ENCODE peak calls at places on chromosome 16, in four cellular contexts. One of them, this sample, is unnamed.

GRCh38 chr16:21226749-21227148 is 6.8 kb upstream of the ANKS4B start:
- DNase-seq in HepG2: no peak
- DNase-seq in GM12878: no peak
- DNase-seq in K562: no peak
- DNase-seq in this sample: no peak

GRCh38 chr16:30724641-30725464 is 23.4 kb upstream of the PHKG2 start:
- DNase-seq in GM12878: no peak
- DNase-seq in HepG2: no peak
- DNase-seq in K562: no peak
- DNase-seq in this sample: no peak

GRCh38 chr16:66070140-66070887 is 296.2 kb upstream of the CDH5 start:
- DNase-seq in K562: no peak
- DNase-seq in HepG2: no peak
- DNase-seq in GM12878: no peak
- DNase-seq in this sample: no peak

GRCh38 chr16:49441366-49441780 is 67.8 kb downstream of the C16orf78 start:
- DNase-seq in HepG2: no peak
- DNase-seq in GM12878: peak; percentile 71
- DNase-seq in K562: no peak
- DNase-seq in this sample: peak; percentile 79

GRCh38 chr16:17392857-17393421 is 77.8 kb downstream of the XYLT1 start:
- DNase-seq in GM12878: no peak
- DNase-seq in HepG2: no peak
- DNase-seq in K562: no peak
- DNase-seq in this sample: peak; percentile 50

GRCh38 chr16:12580809-12581208 is 222.9 kb downstream of the CPPED1 start:
- DNase-seq in K562: no peak
- DNase-seq in GM12878: no peak
- DNase-seq in HepG2: no peak
- DNase-seq in this sample: no peak

GRCh38 chr16:3458278-3458851 is 14.9 kb downstream of the NAA60 start:
- DNase-seq in HepG2: no peak
- DNase-seq in K562: peak; percentile 39
- DNase-seq in GM12878: no peak
- DNase-seq in this sample: peak; percentile 79

GRCh38 chr16:85825326-85825725 is 25.8 kb downstream of the COX4I1 start:
- DNase-seq in HepG2: no peak
- DNase-seq in K562: no peak
- DNase-seq in GM12878: no peak
- DNase-seq in this sample: peak; percentile 45

GRCh38 chr16:88303890-88304819 is 78.6 kb upstream of the ZNF469 start:
- DNase-seq in GM12878: no peak
- DNase-seq in HepG2: peak; percentile 19
- DNase-seq in K562: no peak
- DNase-seq in this sample: no peak

GRCh38 chr16:58384437-58385055 is 7.7 kb upstream of the GINS3 start:
- DNase-seq in K562: no peak
- DNase-seq in HepG2: no peak
- DNase-seq in GM12878: no peak
- DNase-seq in this sample: no peak

GRCh38 chr16:75374388-75374787 is 58.9 kb downstream of the CFDP1 start:
- DNase-seq in GM12878: no peak
- DNase-seq in K562: no peak
- DNase-seq in HepG2: no peak
- DNase-seq in this sample: no peak

GRCh38 chr16:86374603-86375002 is 135.7 kb upstream of the FOXF1 start:
- DNase-seq in K562: no peak
- DNase-seq in GM12878: no peak
- DNase-seq in HepG2: no peak
- DNase-seq in this sample: no peak

GRCh38 chr16:82059983-82060421 is 24.9 kb downstream of the HSD17B2 start:
- DNase-seq in HepG2: peak; percentile 75
- DNase-seq in K562: no peak
- DNase-seq in GM12878: no peak
- DNase-seq in this sample: no peak

GRCh38 chr16:85162478-85163277 is 50.4 kb upstream of the CIBAR2 start:
- DNase-seq in K562: no peak
- DNase-seq in HepG2: no peak
- DNase-seq in GM12878: no peak
- DNase-seq in this sample: no peak

GRCh38 chr16:9706217-9706616 is 476.0 kb downstream of the GRIN2A start:
- DNase-seq in GM12878: no peak
- DNase-seq in K562: peak; percentile 16
- DNase-seq in HepG2: no peak
- DNase-seq in this sample: no peak

GRCh38 chr16:7921360-7921759 is 588.7 kb downstream of the RBFOX1 start:
- DNase-seq in K562: no peak
- DNase-seq in GM12878: no peak
- DNase-seq in HepG2: no peak
- DNase-seq in this sample: peak; percentile 30

GRCh38 chr16:117381-118365 is 20.8 kb downstream of the NPRL3 start:
- DNase-seq in HepG2: peak; percentile 48
- DNase-seq in GM12878: no peak
- DNase-seq in K562: peak; percentile 46
- DNase-seq in this sample: peak; percentile 95

GRCh38 chr16:86479419-86479818 is 30.9 kb upstream of the FOXF1 start:
- DNase-seq in GM12878: no peak
- DNase-seq in HepG2: no peak
- DNase-seq in K562: no peak
- DNase-seq in this sample: no peak

GRCh38 chr16:55294129-55294528 is 29.9 kb upstream of the IRX6 start:
- DNase-seq in K562: peak; percentile 12
- DNase-seq in HepG2: no peak
- DNase-seq in GM12878: no peak
- DNase-seq in this sample: peak; percentile 51

GRCh38 chr16:85902366-85903155 is 3.6 kb downstream of the IRF8 start:
- DNase-seq in GM12878: peak; percentile 92
- DNase-seq in HepG2: no peak
- DNase-seq in K562: no peak
- DNase-seq in this sample: no peak

GRCh38 chr16:75181630-75182029 is 25.3 kb downstream of the CTRB2 start:
- DNase-seq in GM12878: no peak
- DNase-seq in HepG2: no peak
- DNase-seq in K562: no peak
- DNase-seq in this sample: no peak

GRCh38 chr16:30985401-30986128 is 558 bp downstream of the HSD3B7 start:
- DNase-seq in K562: peak; percentile 63
- DNase-seq in HepG2: peak; percentile 86
- DNase-seq in GM12878: no peak
- DNase-seq in this sample: peak; percentile 79

DNA sequence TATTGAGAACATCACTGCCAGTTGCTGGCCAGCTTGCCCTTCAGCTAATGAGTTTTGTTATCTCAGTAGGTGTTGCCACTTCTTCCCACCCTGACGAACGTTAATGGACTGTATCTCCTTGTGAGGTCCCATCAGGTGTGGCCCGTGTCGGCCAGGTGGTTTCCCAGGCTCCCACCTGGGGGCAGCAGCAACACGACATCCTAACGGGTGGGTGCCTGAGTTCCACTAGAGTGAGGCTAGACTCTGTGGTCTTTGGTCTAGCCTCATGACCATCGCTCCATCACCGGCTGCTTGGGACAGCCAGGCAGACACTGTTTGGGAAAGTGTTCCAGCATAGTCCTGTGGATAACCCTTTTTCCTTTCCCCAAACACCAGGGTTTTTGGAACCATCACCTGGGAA is 45.6 kb upstream of the LCMT1 start:
- DNase-seq in HepG2: peak; percentile 15
- DNase-seq in K562: no peak
- DNase-seq in GM12878: no peak
- DNase-seq in this sample: peak; percentile 58
- TF ChIP-seq JUNB in HepG2: no peak
- TF ChIP-seq JUNB in K562: no peak
- TF ChIP-seq JUNB in GM12878: no peak
- TF ChIP-seq JUNB in this sample: no peak

DNA sequence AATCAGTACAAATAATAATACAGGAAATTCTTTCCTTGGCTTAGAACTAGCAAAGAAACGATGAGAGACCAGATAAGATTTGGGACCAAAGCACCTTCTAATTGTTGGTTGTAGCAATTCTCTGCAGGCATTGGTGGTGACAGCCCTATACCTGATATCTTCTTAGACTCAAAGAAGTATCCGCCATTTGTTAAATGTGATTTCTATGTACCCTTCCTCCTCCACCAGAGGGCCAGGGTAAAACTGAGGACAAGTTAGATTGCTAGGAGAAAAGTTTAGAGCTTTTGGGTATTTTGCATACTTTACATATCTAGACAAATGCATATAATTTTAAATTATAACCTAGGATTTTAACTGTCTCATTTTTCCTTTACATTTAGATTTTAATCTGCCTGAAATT is 304.3 kb downstream of the HS3ST4 start:
- DNase-seq in HepG2: no peak
- DNase-seq in GM12878: no peak
- DNase-seq in K562: peak; percentile 10
- DNase-seq in this sample: peak; percentile 41
- TF ChIP-seq CREB1 in HepG2: no peak
- TF ChIP-seq CREB1 in GM12878: no peak
- TF ChIP-seq CREB1 in K562: no peak
- TF ChIP-seq CREB1 in this sample: no peak

GRCh38 chr16:72989203-72989991 is 58.5 kb downstream of the ZFHX3 start:
- DNase-seq in GM12878: no peak
- DNase-seq in HepG2: no peak
- DNase-seq in K562: no peak
- DNase-seq in this sample: no peak
- H3K4me3 ChIP-seq in GM12878: no peak overlapping the region
- H3K4me3 ChIP-seq in HepG2: no peak overlapping the region
- H3K4me3 ChIP-seq in K562: no peak overlapping the region
- H3K4me3 ChIP-seq in this sample: no peak overlapping the region

GRCh38 chr16:54118846-54119245 is 167.7 kb downstream of the IRX3 start:
- DNase-seq in K562: no peak
- DNase-seq in GM12878: no peak
- DNase-seq in HepG2: no peak
- DNase-seq in this sample: no peak
- TF ChIP-seq JUNB in K562: no peak
- TF ChIP-seq JUNB in GM12878: no peak
- TF ChIP-seq JUNB in HepG2: no peak
- TF ChIP-seq JUNB in this sample: no peak

GRCh38 chr16:71693168-71693567 is 31.3 kb downstream of the PHLPP2 start:
- DNase-seq in K562: no peak
- DNase-seq in GM12878: no peak
- DNase-seq in HepG2: no peak
- DNase-seq in this sample: no peak
- TF ChIP-seq CREB1 in K562: no peak
- TF ChIP-seq CREB1 in GM12878: no peak
- TF ChIP-seq CREB1 in HepG2: no peak
- TF ChIP-seq CREB1 in this sample: no peak

GRCh38 chr16:28259091-28259780 is 33.1 kb upstream of the SBK1 start:
- DNase-seq in GM12878: no peak
- DNase-seq in HepG2: no peak
- DNase-seq in K562: no peak
- DNase-seq in this sample: no peak
- H3K4me3 ChIP-seq in GM12878: no peak overlapping the region
- H3K4me3 ChIP-seq in HepG2: no peak overlapping the region
- H3K4me3 ChIP-seq in K562: no peak overlapping the region
- H3K4me3 ChIP-seq in this sample: no peak overlapping the region

GRCh38 chr16:1913327-1914083 is 4.7 kb downstream of the HS3ST6 start:
- DNase-seq in GM12878: no peak
- DNase-seq in HepG2: no peak
- DNase-seq in K562: no peak
- DNase-seq in this sample: no peak
- TF ChIP-seq JUNB in GM12878: no peak
- TF ChIP-seq JUNB in HepG2: no peak
- TF ChIP-seq JUNB in K562: no peak
- TF ChIP-seq JUNB in this sample: no peak

DNA sequence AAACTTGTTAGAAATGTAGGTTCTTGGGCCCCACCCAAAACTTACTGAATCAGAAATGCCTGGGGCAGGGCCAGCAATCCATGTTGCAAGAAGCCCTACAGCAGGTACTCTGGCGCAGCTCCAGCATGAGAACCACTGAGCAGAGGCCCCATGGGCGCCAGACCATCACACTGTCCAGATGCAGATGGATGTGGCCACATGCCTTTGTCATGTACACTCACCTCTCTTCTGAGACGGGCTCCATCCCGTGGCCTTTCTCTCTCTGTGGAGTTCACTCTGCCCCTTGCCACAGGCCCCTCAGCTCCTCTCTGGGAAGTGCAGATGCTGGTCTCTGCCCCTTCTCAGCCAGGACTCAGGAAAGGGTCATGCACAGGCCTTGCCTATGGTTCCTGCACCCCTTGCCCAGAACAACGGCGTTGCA is 2.3 kb upstream of the CCNF start:
- DNase-seq in K562: no peak
- DNase-seq in HepG2: no peak
- DNase-seq in GM12878: no peak
- DNase-seq in this sample: no peak
- TF ChIP-seq CREB1 in K562: no peak
- TF ChIP-seq CREB1 in HepG2: no peak
- TF ChIP-seq CREB1 in GM12878: no peak
- TF ChIP-seq CREB1 in this sample: no peak

GRCh38 chr16:69939821-69940585 is 11.1 kb upstream of the CLEC18A start:
- DNase-seq in GM12878: no peak
- DNase-seq in K562: no peak
- DNase-seq in HepG2: no peak
- DNase-seq in this sample: no peak
- H3K4me3 ChIP-seq in GM12878: no peak overlapping the region
- H3K4me3 ChIP-seq in K562: no peak overlapping the region
- H3K4me3 ChIP-seq in HepG2: no peak overlapping the region
- H3K4me3 ChIP-seq in this sample: no peak overlapping the region